ENCODE peak calls at places on chromosomes 3 and 15, in ten cellular contexts. One of them, this sample, is unnamed.

GRCh38 chr15:93059442-93059841 is 29.6 kb downstream of the RGMA start:
- DNase-seq in occipital lobe: no peak
- DNase-seq in NCI-H2029: no peak
- DNase-seq in HuH-7.5: no peak
- DNase-seq in activated CD8-positive, alpha-beta memory T cell treated with anti-CD3 and anti-CD28 coated beads, Interleukin-2, amount 50 U/mL, for 4 hours: no peak
- DNase-seq in progenitor cell of endocrine pancreas: no peak
- DNase-seq in hepatocyte: no peak
- DNase-seq in heart left ventricle: no peak
- DNase-seq in epithelial cell of esophagus: no peak
- DNase-seq in psoas muscle: peak
- DNase-seq in this sample: no peak

GRCh38 chr15:64667736-64668161 is 107.6 kb downstream of the RBPMS2 start:
- DNase-seq in occipital lobe: no peak
- DNase-seq in NCI-H2029: no peak
- DNase-seq in HuH-7.5: no peak
- DNase-seq in activated CD8-positive, alpha-beta memory T cell treated with anti-CD3 and anti-CD28 coated beads, Interleukin-2, amount 50 U/mL, for 4 hours: no peak
- DNase-seq in progenitor cell of endocrine pancreas: no peak
- DNase-seq in hepatocyte: no peak
- DNase-seq in heart left ventricle: no peak
- DNase-seq in epithelial cell of esophagus: no peak
- DNase-seq in psoas muscle: no peak
- DNase-seq in this sample: no peak

GRCh38 chr3:142888484-142889262 is at the start of gene PCOLCE2:
- DNase-seq in occipital lobe: no peak
- DNase-seq in NCI-H2029: peak
- DNase-seq in HuH-7.5: peak
- DNase-seq in activated CD8-positive, alpha-beta memory T cell treated with anti-CD3 and anti-CD28 coated beads, Interleukin-2, amount 50 U/mL, for 4 hours: peak
- DNase-seq in progenitor cell of endocrine pancreas: peak
- DNase-seq in hepatocyte: peak
- DNase-seq in heart left ventricle: peak
- DNase-seq in epithelial cell of esophagus: peak
- DNase-seq in psoas muscle: peak
- DNase-seq in this sample: no peak

GRCh38 chr3:153070153-153070868 is 91.7 kb upstream of the RAP2B start:
- DNase-seq in occipital lobe: no peak
- DNase-seq in NCI-H2029: no peak
- DNase-seq in HuH-7.5: no peak
- DNase-seq in activated CD8-positive, alpha-beta memory T cell treated with anti-CD3 and anti-CD28 coated beads, Interleukin-2, amount 50 U/mL, for 4 hours: no peak
- DNase-seq in progenitor cell of endocrine pancreas: no peak
- DNase-seq in hepatocyte: peak
- DNase-seq in heart left ventricle: no peak
- DNase-seq in epithelial cell of esophagus: peak
- DNase-seq in psoas muscle: no peak
- DNase-seq in this sample: no peak

GRCh38 chr3:190854062-190854461 is 8.4 kb downstream of the GMNC start:
- DNase-seq in occipital lobe: no peak
- DNase-seq in NCI-H2029: no peak
- DNase-seq in HuH-7.5: no peak
- DNase-seq in activated CD8-positive, alpha-beta memory T cell treated with anti-CD3 and anti-CD28 coated beads, Interleukin-2, amount 50 U/mL, for 4 hours: no peak
- DNase-seq in progenitor cell of endocrine pancreas: no peak
- DNase-seq in hepatocyte: no peak
- DNase-seq in heart left ventricle: no peak
- DNase-seq in epithelial cell of esophagus: no peak
- DNase-seq in psoas muscle: no peak
- DNase-seq in this sample: no peak

GRCh38 chr3:184472723-184473419 is 88.7 kb upstream of the EPHB3 start:
- DNase-seq in occipital lobe: no peak
- DNase-seq in NCI-H2029: no peak
- DNase-seq in HuH-7.5: no peak
- DNase-seq in activated CD8-positive, alpha-beta memory T cell treated with anti-CD3 and anti-CD28 coated beads, Interleukin-2, amount 50 U/mL, for 4 hours: no peak
- DNase-seq in progenitor cell of endocrine pancreas: no peak
- DNase-seq in hepatocyte: no peak
- DNase-seq in heart left ventricle: peak
- DNase-seq in epithelial cell of esophagus: no peak
- DNase-seq in psoas muscle: peak
- DNase-seq in this sample: no peak

GRCh38 chr15:51751687-51752683 is 588 bp downstream of the TMOD2 start:
- DNase-seq in occipital lobe: peak
- DNase-seq in NCI-H2029: no peak
- DNase-seq in HuH-7.5: peak
- DNase-seq in activated CD8-positive, alpha-beta memory T cell treated with anti-CD3 and anti-CD28 coated beads, Interleukin-2, amount 50 U/mL, for 4 hours: peak
- DNase-seq in progenitor cell of endocrine pancreas: peak
- DNase-seq in hepatocyte: peak
- DNase-seq in heart left ventricle: peak
- DNase-seq in epithelial cell of esophagus: peak
- DNase-seq in psoas muscle: peak
- DNase-seq in this sample: peak

GRCh38 chr3:13528217-13528801 is 20.6 kb upstream of the FBLN2 start:
- DNase-seq in occipital lobe: no peak
- DNase-seq in NCI-H2029: peak
- DNase-seq in HuH-7.5: peak
- DNase-seq in activated CD8-positive, alpha-beta memory T cell treated with anti-CD3 and anti-CD28 coated beads, Interleukin-2, amount 50 U/mL, for 4 hours: no peak
- DNase-seq in progenitor cell of endocrine pancreas: no peak
- DNase-seq in hepatocyte: peak
- DNase-seq in heart left ventricle: no peak
- DNase-seq in epithelial cell of esophagus: no peak
- DNase-seq in psoas muscle: peak
- DNase-seq in this sample: no peak

GRCh38 chr3:43692085-43692484 is 1.3 kb downstream of the ABHD5 start:
- DNase-seq in occipital lobe: no peak
- DNase-seq in NCI-H2029: no peak
- DNase-seq in HuH-7.5: no peak
- DNase-seq in activated CD8-positive, alpha-beta memory T cell treated with anti-CD3 and anti-CD28 coated beads, Interleukin-2, amount 50 U/mL, for 4 hours: no peak
- DNase-seq in progenitor cell of endocrine pancreas: no peak
- DNase-seq in hepatocyte: no peak
- DNase-seq in heart left ventricle: no peak
- DNase-seq in epithelial cell of esophagus: peak
- DNase-seq in psoas muscle: no peak
- DNase-seq in this sample: no peak